ENCODE peak calls at places on chromosomes 12 and 14, in ten cellular contexts. R is ovary, K is heart right ventricle, M is AG09309, D is HFF-Myc, N is GM12865, S is lower leg skin, W is suprapubic skin, H is HL-60, Q is choroid plexus epithelial cell. G is an unnamed sample.

GRCh38 chr14:69331206-69331605 is 66.9 kb downstream of the ERH start:
- DNase-seq in K (no peak), W (no peak), R (no peak), N (no peak), Q (no peak), H (no peak), M (no peak), D (no peak), S (no peak), G (no peak)

GRCh38 chr12:25249951-25250738 is 584 bp downstream of the KRAS start:
- DNase-seq in K (peak; percentile 55), Q (peak; percentile 23), S (peak; percentile 92), R (peak; percentile 48), H (no peak), D (no peak), M (no peak), W (peak; percentile 83), N (peak; percentile 61), G (no peak)

GRCh38 chr12:16594796-16595195 is 11.2 kb downstream of the LMO3 start:
- DNase-seq in R (no peak), H (no peak), K (no peak), D (no peak), M (no peak), Q (no peak), W (no peak), S (no peak), N (no peak), G (no peak)

GRCh38 chr14:100816950-100817901 is 8.7 kb upstream of the MEG3 start:
- DNase-seq in N (no peak), W (no peak), M (no peak), S (no peak), Q (no peak), H (no peak), D (no peak), R (no peak), K (no peak), G (no peak)

GRCh38 chr14:94375552-94376107 is 12.8 kb downstream of the SERPINA1 start:
- DNase-seq in M (no peak), K (no peak), H (no peak), R (no peak), D (no peak), N (no peak), S (peak; percentile 42), W (no peak), Q (no peak), G (no peak)

GRCh38 chr12:153080-153746 is 60.7 kb downstream of the SLC6A12 start:
- DNase-seq in Q (peak; percentile 67), D (peak; percentile 14), H (peak; percentile 59), N (peak; percentile 75), W (no peak), S (no peak), K (peak; percentile 56), M (no peak), R (no peak), G (no peak)

GRCh38 chr12:109433618-109434017 is 43.5 kb downstream of the KCTD10 start:
- DNase-seq in M (no peak), Q (no peak), R (no peak), S (no peak), K (peak; percentile 19), D (no peak), H (no peak), W (no peak), N (no peak), G (no peak)

GRCh38 chr14:67881225-67881624 is 61.6 kb downstream of the RAD51B start:
- DNase-seq in R (no peak), Q (no peak), D (no peak), N (peak; percentile 78), H (no peak), M (no peak), K (no peak), S (no peak), W (no peak), G (no peak)

GRCh38 chr14:29242755-29243340 is 476.3 kb downstream of the FOXG1 start:
- DNase-seq in D (no peak), W (no peak), K (no peak), M (no peak), S (no peak), R (no peak), H (no peak), Q (peak; percentile 73), N (no peak), G (no peak)

GRCh38 chr12:64104376-64104775 is 117.7 kb downstream of the KICS2 start:
- DNase-seq in K (no peak), N (no peak), R (peak; percentile 27), Q (peak; percentile 23), S (no peak), M (no peak), W (no peak), D (no peak), H (no peak), G (no peak)

GRCh38 chr12:114661245-114661644 is 22.7 kb downstream of the TBX3 start:
- DNase-seq in D (no peak), H (no peak), S (no peak), R (no peak), M (no peak), N (no peak), K (no peak), Q (no peak), W (no peak), G (no peak)

GRCh38 chr14:71395151-71395604 is 487.9 kb downstream of the PCNX1 start:
- DNase-seq in S (no peak), D (no peak), H (no peak), N (peak; percentile 24), M (no peak), Q (peak; percentile 47), K (no peak), R (no peak), W (no peak), G (no peak)

GRCh38 chr14:24715239-24715638 is 81.2 kb upstream of the GZMB start:
- DNase-seq in W (no peak), N (no peak), H (no peak), K (no peak), M (no peak), Q (no peak), R (no peak), S (no peak), D (no peak), G (no peak)

GRCh38 chr14:67514650-67515385 is 18.3 kb upstream of the PLEKHH1 start:
- DNase-seq in R (peak; percentile 23), S (peak; percentile 87), Q (peak; percentile 45), K (peak; percentile 16), M (no peak), D (no peak), N (peak; percentile 41), H (peak; percentile 18), W (no peak), G (no peak)

GRCh38 chr12:14256139-14256538 is 109.3 kb upstream of the ATF7IP start:
- DNase-seq in S (no peak), N (peak; percentile 44), H (no peak), D (no peak), K (no peak), M (no peak), R (no peak), Q (peak; percentile 55), W (no peak), G (no peak)

GRCh38 chr12:56117778-56118687 is at the start of gene ZC3H10:
- DNase-seq in S (peak; percentile 100), Q (peak; percentile 100), K (peak; percentile 97), N (peak; percentile 100), W (peak; percentile 99), M (peak; percentile 99), R (peak; percentile 98), D (peak; percentile 99), H (peak; percentile 99), G (peak; percentile 99)
- TF ChIP-seq CTCF in S (no peak), Q (peak; percentile 58), K (peak; percentile 50), N (peak; percentile 45), W (peak; percentile 63), M (peak; percentile 52), R (peak; percentile 83), D (peak; percentile 47), H (no peak), G (peak; percentile 66)

GRCh38 chr14:45290547-45290946 is 37.5 kb upstream of the MIS18BP1 start:
- DNase-seq in R (no peak), D (no peak), Q (no peak), H (no peak), S (no peak), M (no peak), W (no peak), N (peak; percentile 5), K (no peak), G (no peak)

GRCh38 chr14:45284802-45285201 is 31.8 kb upstream of the MIS18BP1 start:
- DNase-seq in W (no peak), M (no peak), S (no peak), K (no peak), R (no peak), D (no peak), N (no peak), H (no peak), Q (peak; percentile 5), G (no peak)

GRCh38 chr14:45287609-45288008 is 34.6 kb upstream of the MIS18BP1 start:
- DNase-seq in N (no peak), K (no peak), Q (peak; percentile 1), S (no peak), D (no peak), W (no peak), M (no peak), H (no peak), R (no peak), G (no peak)
- TF ChIP-seq CTCF in N (no peak), K (peak; percentile 8), Q (no peak), S (no peak), D (no peak), W (no peak), M (no peak), H (no peak), R (no peak), G (no peak)

GRCh38 chr12:57241556-57242310 is 9.3 kb downstream of the STAC3 start:
- DNase-seq in S (no peak), R (no peak), W (peak; percentile 63), D (no peak), Q (no peak), H (no peak), N (no peak), M (no peak), K (no peak), G (no peak)

GRCh38 chr12:57240069-57240921 is 10.7 kb downstream of the STAC3 start:
- DNase-seq in M (no peak), K (no peak), H (peak; percentile 66), Q (peak; percentile 53), R (no peak), S (no peak), D (no peak), W (peak; percentile 74), N (peak; percentile 79), G (no peak)

GRCh38 chr12:57242329-57242690 is 8.7 kb downstream of the STAC3 start:
- DNase-seq in S (no peak), D (no peak), R (no peak), K (peak; percentile 47), W (peak; percentile 77), Q (no peak), H (no peak), M (no peak), N (no peak), G (no peak)

GRCh38 chr12:57239587-57240068 is 10.1 kb downstream of the SHMT2 start:
- DNase-seq in K (no peak), M (no peak), S (no peak), R (no peak), Q (no peak), N (no peak), D (no peak), H (no peak), W (no peak), G (no peak)

GRCh38 chr12:57240926-57241555 is 9.9 kb downstream of the STAC3 start:
- DNase-seq in S (no peak), M (no peak), W (peak; percentile 70), H (no peak), N (no peak), Q (no peak), D (no peak), K (no peak), R (no peak), G (no peak)
- TF ChIP-seq CTCF in S (no peak), M (no peak), W (no peak), H (no peak), N (peak; percentile 0), Q (peak; percentile 4), D (no peak), K (no peak), R (no peak), G (peak; percentile 11)

GRCh38 chr12:53212931-53213330 is 5.9 kb upstream of the ITGB7 start:
- DNase-seq in W (no peak), N (no peak), M (no peak), Q (no peak), H (no peak), D (no peak), R (no peak), S (no peak), K (no peak), G (no peak)
- TF ChIP-seq CTCF in W (no peak), N (no peak), M (no peak), Q (no peak), H (no peak), D (no peak), R (no peak), S (no peak), K (no peak), G (no peak)

G was measured in osteocyte.